ENCODE peak calls at places on chromosomes 4 and X, in nine cellular contexts. F is stimulated activated CD4-positive, alpha-beta T cell treated with anti-CD3 and anti-CD28 coated beads, TNF-alpha, amount 100 ng/mL, for 24 hours; K is tibial artery; Q is mucosa of gallbladder; Z is activated CD8-positive, alpha-beta memory T cell treated with anti-CD3 and anti-CD28 coated beads for 1 hour; B is Right ventricle myocardium superior; C is NCI-H187 treated with DMSO at 0.1 percent for 48 hours; H is midbrain; E is A549. I is an unnamed sample.
A peak's percentile ranks its signal among the peaks of the same experiment; 100 is the strongest.

GRCh38 chr4:110533940-110534339 is 58.0 kb downstream of the ENPEP start:
- DNase-seq in H (no peak), C (no peak), B (no peak), E (peak; percentile 39), F (no peak), K (no peak), Z (no peak), Q (no peak), I (no peak)

GRCh38 chrX:3577551-3577950 is 135.9 kb downstream of the PRKX start:
- DNase-seq in B (no peak), Z (no peak), F (no peak), E (no peak), C (no peak), Q (no peak), H (no peak), K (no peak), I (no peak)

GRCh38 chr4:5710962-5711478 is at the start of gene EVC:
- DNase-seq in E (peak; percentile 69), Q (peak; percentile 78), F (peak; percentile 34), C (no peak), B (peak; percentile 91), K (peak; percentile 92), H (peak; percentile 49), Z (no peak), I (no peak)

GRCh38 chrX:19174401-19175025 is 52.2 kb upstream of the ADGRG2 start:
- DNase-seq in Q (peak; percentile 12), C (no peak), B (peak; percentile 42), Z (no peak), K (peak; percentile 58), E (peak; percentile 39), H (no peak), F (no peak), I (no peak)

GRCh38 chr4:181971973-181972372 is 271.2 kb upstream of the TENM3 start:
- DNase-seq in E (no peak), B (peak; percentile 45), H (no peak), Q (no peak), K (no peak), C (no peak), Z (no peak), F (no peak), I (no peak)

GRCh38 chr4:136741468-136741867 is 790.8 kb downstream of the PCDH18 start:
- DNase-seq in H (no peak), F (no peak), Q (no peak), C (no peak), B (no peak), Z (no peak), E (no peak), K (no peak), I (no peak)

GRCh38 chr4:5051210-5051691 is at the start of gene STK32B:
- DNase-seq in B (peak; percentile 80), Q (peak; percentile 66), E (peak; percentile 64), H (no peak), F (no peak), K (peak; percentile 76), C (no peak), Z (no peak), I (peak; percentile 83)

GRCh38 chr4:157185363-157185762 is 35.2 kb upstream of the GRIA2 start:
- DNase-seq in E (no peak), B (no peak), Z (no peak), K (no peak), F (no peak), H (no peak), C (no peak), Q (no peak), I (no peak)

GRCh38 chrX:12950851-12951589 is 23.9 kb upstream of the TMSB4X start:
- DNase-seq in Z (no peak), H (no peak), F (peak; percentile 65), K (no peak), E (peak; percentile 78), C (no peak), Q (no peak), B (no peak), I (no peak)

GRCh38 chrX:27132851-27133250 is 330.3 kb downstream of the PPP4R3C start:
- DNase-seq in Z (no peak), H (no peak), B (no peak), K (no peak), F (no peak), Q (no peak), C (no peak), E (no peak), I (no peak)

GRCh38 chr4:6049972-6050371 is 31.7 kb upstream of the C4orf50 start:
- DNase-seq in C (no peak), Z (no peak), E (no peak), K (no peak), H (no peak), Q (no peak), B (no peak), F (no peak), I (no peak)

GRCh38 chr4:79552311-79552710 is 144.3 kb upstream of the GK2 start:
- DNase-seq in Z (no peak), B (no peak), H (no peak), K (no peak), Q (no peak), E (no peak), F (no peak), C (no peak), I (no peak)

GRCh38 chr4:13455411-13455810 is 28.7 kb downstream of the RAB28 start:
- DNase-seq in F (no peak), H (no peak), Q (no peak), Z (no peak), B (no peak), K (no peak), C (no peak), E (no peak), I (peak; percentile 71)

GRCh38 chrX:112913807-112914206 is 73.2 kb upstream of the AMOT start:
- DNase-seq in K (no peak), Q (no peak), B (no peak), E (no peak), Z (no peak), H (no peak), F (no peak), C (no peak), I (no peak)

I was measured in posterior cingulate gyrus.